ENCODE peak calls at places on chromosomes 6 and 20, in nine cellular contexts. Y is GM23338, N is mesendoderm, D is ovary, C is psoas muscle, E is GM12878, S is neural progenitor cell, A is PC-9, W is Karpas-422. H is an unnamed sample.

GRCh38 chr20:10249048-10249770 is 30.6 kb downstream of the SNAP25 start:
- DNase-seq in Y (peak; percentile 47), W (no peak), S (no peak), A (no peak), C (no peak), E (no peak), N (peak; percentile 37), D (no peak), H (peak; percentile 35)

GRCh38 chr20:4152696-4153235 is 137.4 kb upstream of the RNF24 start:
- DNase-seq in D (peak; percentile 21), A (no peak), E (no peak), C (no peak), Y (no peak), S (no peak), N (no peak), W (no peak), H (peak; percentile 32)

GRCh38 chr6:6811151-6812002 is 222.9 kb downstream of the LY86 start:
- DNase-seq in A (peak; percentile 72), C (no peak), W (no peak), E (no peak), S (peak; percentile 47), Y (peak; percentile 84), D (no peak), N (peak; percentile 93), H (peak; percentile 68)

GRCh38 chr6:104940881-104941693 is 15.8 kb upstream of the LIN28B start:
- DNase-seq in D (peak; percentile 54), Y (peak; percentile 85), S (peak; percentile 94), W (no peak), E (no peak), C (peak; percentile 63), A (peak; percentile 19), N (peak; percentile 89), H (peak; percentile 36)

GRCh38 chr6:89597988-89598387 is 40.6 kb downstream of the LYRM2 start:
- DNase-seq in C (no peak), N (peak; percentile 90), Y (peak; percentile 54), S (no peak), E (no peak), A (peak; percentile 16), D (no peak), W (peak; percentile 51), H (peak; percentile 6)

GRCh38 chr20:41133709-41134361 is 3.5 kb upstream of the PLCG1 start:
- DNase-seq in E (peak; percentile 94), C (no peak), W (peak; percentile 85), Y (no peak), D (no peak), S (no peak), A (no peak), N (no peak), H (no peak)

GRCh38 chr20:12012241-12013222 is 94.8 kb downstream of the BTBD3 start:
- DNase-seq in N (peak; percentile 88), E (peak; percentile 12), Y (peak; percentile 85), W (peak; percentile 83), S (peak; percentile 58), D (no peak), A (peak; percentile 7), C (no peak), H (peak; percentile 34)

GRCh38 chr6:134619789-134620188 is 301.9 kb upstream of the SGK1 start:
- DNase-seq in C (no peak), S (no peak), A (no peak), Y (no peak), E (no peak), D (no peak), W (no peak), N (no peak), H (peak; percentile 89)

GRCh38 chr20:23069073-23069472 is 17.1 kb downstream of the CD93 start:
- DNase-seq in C (no peak), E (no peak), W (no peak), S (no peak), Y (no peak), N (no peak), D (no peak), A (no peak), H (no peak)

GRCh38 chr6:31541059-31541657 is 645 bp downstream of the DDX39B start:
- DNase-seq in Y (peak; percentile 72), A (peak; percentile 43), S (peak; percentile 53), C (peak; percentile 61), E (no peak), N (peak; percentile 80), D (peak; percentile 62), W (peak; percentile 89), H (peak; percentile 73)

GRCh38 chr6:55886185-55886836 is 10.9 kb upstream of the BMP5 start:
- DNase-seq in C (no peak), W (peak; percentile 46), A (no peak), N (no peak), D (no peak), E (no peak), S (peak; percentile 25), Y (peak; percentile 55), H (peak; percentile 64)

GRCh38 chr6:37940074-37940847 is 120.7 kb downstream of the ZFAND3 start:
- DNase-seq in D (no peak), A (no peak), W (no peak), Y (no peak), C (no peak), S (no peak), N (no peak), E (no peak), H (peak; percentile 60)

GRCh38 chr6:113585246-113585645 is 271.9 kb upstream of the MARCKS start:
- DNase-seq in S (no peak), N (no peak), A (no peak), E (no peak), C (no peak), Y (no peak), D (no peak), W (no peak), H (peak; percentile 78)

DNA sequence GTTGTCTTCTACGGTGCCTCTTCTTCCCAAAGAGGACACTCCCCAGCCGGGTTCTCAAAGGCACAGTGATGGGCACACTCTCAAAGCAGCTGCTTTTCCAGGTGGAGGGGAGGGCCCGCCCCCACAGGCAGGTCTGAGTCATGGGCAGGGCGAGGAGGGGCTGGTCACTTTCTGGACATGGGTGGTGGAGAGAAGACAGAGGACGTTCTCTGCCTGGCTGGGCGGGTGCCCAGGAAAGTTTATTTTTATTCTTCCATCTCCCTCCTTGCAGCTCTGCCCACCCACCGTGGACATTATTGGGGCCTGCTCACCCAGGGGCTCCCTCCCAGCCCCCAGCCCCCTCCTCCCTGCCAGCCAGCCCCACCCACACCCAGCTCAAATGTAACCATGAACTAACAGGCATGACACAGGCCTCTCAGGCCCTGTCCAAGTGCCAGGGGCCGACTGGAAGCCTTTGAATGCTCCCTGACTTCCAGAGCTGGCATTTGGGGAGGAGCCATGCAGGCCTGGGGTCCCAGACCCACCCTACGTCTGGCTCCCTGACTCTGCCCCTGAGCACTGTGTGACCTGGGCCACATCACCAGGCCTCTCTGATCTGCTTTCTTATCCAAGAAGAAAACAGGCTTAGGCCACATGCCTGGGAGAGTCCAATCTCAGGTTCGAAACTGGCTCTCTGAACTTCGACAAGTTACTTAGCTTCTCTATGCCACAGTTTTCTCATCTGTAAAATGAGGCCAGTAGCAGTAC is 8.0 kb downstream of the TGM2 start:
- DNase-seq in E (no peak), A (no peak), C (peak; percentile 84), W (no peak), N (no peak), S (no peak), Y (no peak), D (peak; percentile 54), H (peak; percentile 66)
- H3K36me3 ChIP-seq in E (no peaks in the 10 kb centered on the region), A (peaks cover 72% of the 10 kb centered on the region), C (no peaks in the 10 kb centered on the region), W (no peaks in the 10 kb centered on the region), N (no peaks in the 10 kb centered on the region), S (no peaks in the 10 kb centered on the region), Y (no peaks in the 10 kb centered on the region), D (no peaks in the 10 kb centered on the region), H (peaks cover 8% of the 10 kb centered on the region)

DNA sequence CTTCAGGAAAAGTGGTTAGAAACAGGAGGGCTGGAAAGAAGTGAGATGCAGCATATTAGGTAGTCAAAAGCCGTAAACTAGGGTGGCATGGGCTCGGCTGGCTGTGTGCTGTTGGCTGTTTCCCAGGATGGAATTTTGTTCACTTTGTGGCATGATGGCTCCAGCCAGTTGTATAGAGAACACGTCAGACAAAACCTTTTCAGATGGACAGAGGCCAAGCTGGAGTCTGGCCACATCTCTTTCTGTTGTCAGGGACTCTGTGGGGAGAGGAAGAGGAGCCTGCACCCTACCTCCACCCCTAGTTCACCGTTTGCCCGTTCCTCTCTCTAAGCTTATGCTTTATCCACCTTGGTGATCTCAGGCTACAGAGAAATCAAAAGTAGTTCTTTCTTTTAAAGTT is 22.0 kb downstream of the C6orf89 start:
- DNase-seq in D (peak; percentile 72), N (no peak), C (no peak), S (peak; percentile 16), W (no peak), A (no peak), E (no peak), Y (no peak), H (peak; percentile 80)
- H3K36me3 ChIP-seq in D (no peaks in the 10 kb centered on the region), N (no peaks in the 10 kb centered on the region), C (peaks cover 9% of the 10 kb centered on the region), S (no peaks in the 10 kb centered on the region), W (peaks cover 20% of the 10 kb centered on the region), A (peaks cover 10% of the 10 kb centered on the region), E (no peaks in the 10 kb centered on the region), Y (no peaks in the 10 kb centered on the region), H (peaks cover 4% of the 10 kb centered on the region)

GRCh38 chr20:44621939-44622338 is 29.6 kb downstream of the ADA start:
- DNase-seq in W (no peak), E (no peak), D (no peak), Y (no peak), A (no peak), N (no peak), C (no peak), S (no peak), H (no peak)
- H3K36me3 ChIP-seq in W (peaks cover 8% of the 10 kb centered on the region), E (peaks cover 44% of the 10 kb centered on the region), D (no peaks in the 10 kb centered on the region), Y (no peaks in the 10 kb centered on the region), A (no peaks in the 10 kb centered on the region), N (peaks cover 4% of the 10 kb centered on the region), C (no peaks in the 10 kb centered on the region), S (no peaks in the 10 kb centered on the region), H (peaks cover 10% of the 10 kb centered on the region)

GRCh38 chr20:5552154-5552553 is 198.0 kb upstream of the SHLD1 start:
- DNase-seq in W (no peak), E (no peak), N (no peak), S (no peak), A (no peak), Y (no peak), C (no peak), D (no peak), H (no peak)

GRCh38 chr20:5550738-5551529 is 199.3 kb upstream of the SHLD1 start:
- DNase-seq in Y (no peak), D (no peak), A (no peak), N (no peak), C (no peak), W (no peak), S (no peak), E (no peak), H (no peak)

GRCh38 chr20:5553194-5553815 is 196.9 kb upstream of the SHLD1 start:
- DNase-seq in A (no peak), C (no peak), D (no peak), Y (peak; percentile 39), N (no peak), E (no peak), W (no peak), S (no peak), H (no peak)

GRCh38 chr20:5549200-5549599 is 201.0 kb upstream of the SHLD1 start:
- DNase-seq in E (no peak), S (no peak), D (no peak), A (no peak), Y (no peak), N (no peak), W (no peak), C (no peak), H (no peak)

DNA sequence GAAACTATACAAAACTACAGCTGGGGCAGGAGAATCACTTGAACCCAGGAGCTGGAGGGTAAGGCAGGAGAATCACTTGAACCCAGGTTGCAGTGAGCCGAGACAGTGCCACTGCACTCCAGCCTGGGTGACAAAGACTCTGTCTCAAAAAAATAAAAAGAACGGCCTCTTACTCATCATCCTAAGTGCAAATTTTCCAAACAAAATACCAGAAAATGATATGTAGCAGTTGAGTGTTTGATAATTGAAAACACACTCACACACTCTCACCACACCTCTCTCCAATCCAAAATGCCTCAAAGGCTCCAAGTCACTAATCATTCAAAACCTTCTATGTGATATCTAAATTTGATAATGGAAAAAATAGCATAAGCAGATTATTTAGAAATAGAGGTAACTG is 198.6 kb upstream of the SHLD1 start:
- DNase-seq in C (no peak), W (no peak), N (no peak), S (no peak), Y (no peak), A (no peak), E (no peak), D (no peak), H (no peak)
- H3K36me3 ChIP-seq in C (peaks cover 14% of the 10 kb centered on the region), W (no peaks in the 10 kb centered on the region), N (no peaks in the 10 kb centered on the region), S (peaks cover 5% of the 10 kb centered on the region), Y (no peaks in the 10 kb centered on the region), A (no peaks in the 10 kb centered on the region), E (peaks cover 14% of the 10 kb centered on the region), D (no peaks in the 10 kb centered on the region), H (peaks cover 3% of the 10 kb centered on the region)

H was measured in fibroblast of lung.